ENCODE peak calls at places on chromosome 9, in four cellular contexts. G is cardiac muscle cell, Z is AG04449, E is fibroblast of pulmonary artery. P is an unnamed sample.

GRCh38 chr9:128120741-128121465 is 6.6 kb downstream of the PTGES2 start:
- DNase-seq in G (no peak), Z (no peak), E (no peak), P (peak; percentile 13)

GRCh38 chr9:127121628-127122175 is 733 bp downstream of the ANGPTL2 start:
- DNase-seq in G (peak; percentile 42), Z (no peak), E (peak; percentile 42), P (no peak)

GRCh38 chr9:33430942-33431341 is 16.5 kb downstream of the AQP3 start:
- DNase-seq in G (no peak), Z (no peak), E (no peak), P (no peak)

GRCh38 chr9:11349187-11349586 is 736.4 kb upstream of the PTPRD start:
- DNase-seq in G (no peak), Z (no peak), E (no peak), P (no peak)

GRCh38 chr9:128007566-128008138 is 26.9 kb upstream of the EEIG1 start:
- DNase-seq in G (peak; percentile 68), Z (no peak), E (peak; percentile 64), P (no peak)

GRCh38 chr9:114051706-114052105 is 26.4 kb downstream of the AMBP start:
- DNase-seq in G (no peak), Z (no peak), E (no peak), P (no peak)

GRCh38 chr9:118473527-118473926 is 769.3 kb downstream of the TLR4 start:
- DNase-seq in G (no peak), Z (no peak), E (no peak), P (no peak)

GRCh38 chr9:125378778-125379177 is 117.2 kb downstream of the GAPVD1 start:
- DNase-seq in G (no peak), Z (no peak), E (no peak), P (no peak)

GRCh38 chr9:134496413-134497282 is 145.0 kb upstream of the COL5A1 start:
- DNase-seq in G (peak; percentile 58), Z (peak; percentile 59), E (peak; percentile 35), P (no peak)

GRCh38 chr9:98207606-98208005 is 15.2 kb upstream of the CORO2A start:
- DNase-seq in G (no peak), Z (no peak), E (no peak), P (no peak)
- TF ChIP-seq CTCF in G (no peak), Z (peak; percentile 12), E (no peak), P (no peak)

GRCh38 chr9:123356851-123357747 is 1.1 kb downstream of the CRB2 start:
- DNase-seq in G (no peak), Z (no peak), E (no peak), P (no peak)

GRCh38 chr9:123354806-123355508 is 1.0 kb upstream of the CRB2 start:
- DNase-seq in G (no peak), Z (no peak), E (no peak), P (no peak)

GRCh38 chr9:123357748-123358059 is 1.7 kb downstream of the CRB2 start:
- DNase-seq in G (no peak), Z (no peak), E (no peak), P (no peak)

GRCh38 chr9:123353984-123354591 is 1.9 kb upstream of the CRB2 start:
- DNase-seq in G (peak; percentile 76), Z (no peak), E (peak; percentile 63), P (peak; percentile 92)

DNA sequence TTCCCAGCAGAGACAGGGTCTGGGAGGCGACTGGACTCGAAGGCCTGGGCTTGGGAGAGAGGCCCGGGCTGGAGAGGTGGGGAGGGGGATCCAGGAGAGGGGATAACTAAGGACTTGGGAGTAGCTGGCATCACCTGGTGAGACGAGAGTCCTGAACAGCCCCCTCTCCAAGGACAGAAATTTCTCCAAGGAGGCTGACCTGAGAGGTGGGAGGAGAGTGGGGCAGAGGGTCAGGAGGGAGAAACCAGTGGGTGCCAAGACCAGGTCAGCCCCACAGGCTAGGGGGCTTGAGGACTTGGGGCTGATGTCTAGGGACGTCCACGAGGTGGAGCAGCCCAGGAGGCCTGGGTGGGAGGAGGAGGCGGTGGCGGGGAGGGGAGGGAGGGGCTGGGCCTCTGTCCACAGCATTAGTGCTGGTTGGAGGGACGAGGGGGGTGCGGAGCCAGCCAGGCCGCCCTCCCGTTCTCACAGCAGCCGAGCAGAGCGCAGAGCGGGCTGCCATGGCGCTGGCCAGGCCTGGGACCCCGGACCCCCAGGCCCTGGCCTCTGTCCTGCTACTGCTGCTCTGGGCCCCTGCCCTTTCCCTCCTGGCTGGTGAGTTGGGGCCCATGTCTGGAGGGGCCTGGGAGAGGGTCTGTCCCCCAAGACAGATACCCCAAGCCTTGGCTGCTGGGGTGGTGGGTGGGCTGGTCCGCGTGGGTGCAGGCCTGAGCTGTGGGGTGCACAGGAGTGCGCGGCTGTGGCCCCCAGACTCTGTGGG is at the start of gene CRB2:
- DNase-seq in G (no peak), Z (no peak), E (no peak), P (peak; percentile 65)
- TF ChIP-seq CTCF in G (no peak), Z (no peak), E (no peak), P (no peak)

GRCh38 chr9:971901-972511 is 4.4 kb upstream of the DMRT3 start:
- DNase-seq in G (no peak), Z (no peak), E (no peak), P (peak; percentile 52)

GRCh38 chr9:970310-971002 is 6.0 kb upstream of the DMRT3 start:
- DNase-seq in G (no peak), Z (no peak), E (no peak), P (peak; percentile 50)

GRCh38 chr9:969310-969692 is 7.2 kb upstream of the DMRT3 start:
- DNase-seq in G (no peak), Z (no peak), E (no peak), P (peak; percentile 57)

GRCh38 chr9:967851-968641 is 8.4 kb upstream of the DMRT3 start:
- DNase-seq in G (no peak), Z (no peak), E (no peak), P (peak; percentile 60)

DNA sequence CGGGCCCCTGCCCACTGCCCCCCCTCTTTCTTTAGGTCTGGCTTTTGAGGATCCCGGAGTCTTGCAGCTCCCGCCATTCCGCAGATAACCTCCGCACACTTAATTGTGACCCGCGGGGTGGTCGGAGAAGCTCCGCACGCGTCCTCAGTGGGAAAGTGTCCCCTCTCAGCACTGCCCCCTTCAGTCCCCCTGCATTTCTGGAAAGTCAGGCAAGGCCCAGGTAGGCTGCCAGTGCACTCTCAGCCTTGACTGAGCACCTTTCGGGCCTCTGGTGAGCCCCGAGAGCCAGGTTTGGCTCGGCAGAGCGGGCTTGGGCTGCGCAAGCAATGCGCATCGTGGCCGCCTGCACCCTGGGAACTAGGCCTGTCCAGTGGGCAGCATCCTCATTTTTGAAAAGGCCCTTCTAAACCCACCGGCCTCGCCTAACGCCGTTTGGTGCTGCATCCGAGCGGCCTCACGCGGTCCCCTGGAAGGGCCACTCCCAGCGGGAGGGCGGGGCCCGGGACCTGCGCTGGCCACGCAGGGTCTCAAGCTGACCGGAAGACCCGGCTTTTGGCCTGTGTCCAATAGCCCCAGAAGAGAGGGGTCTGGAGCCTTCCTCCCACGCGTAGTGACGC is 6.7 kb upstream of the DMRT3 start:
- DNase-seq in G (no peak), Z (no peak), E (no peak), P (peak; percentile 35)
- TF ChIP-seq CTCF in G (no peak), Z (no peak), E (no peak), P (peak; percentile 12)

GRCh38 chr9:22457448-22457847 is 10.8 kb downstream of the DMRTA1 start:
- DNase-seq in G (no peak), Z (no peak), E (no peak), P (no peak)
- TF ChIP-seq CTCF in G (no peak), Z (no peak), E (no peak), P (no peak)

GRCh38 chr9:84315278-84315877 is 25.2 kb downstream of the SLC28A3 start:
- DNase-seq in G (peak; percentile 77), Z (no peak), E (peak; percentile 76), P (peak; percentile 68)

GRCh38 chr9:84314306-84314705 is 26.3 kb downstream of the SLC28A3 start:
- DNase-seq in G (no peak), Z (no peak), E (no peak), P (no peak)

GRCh38 chr9:84322830-84323229 is 17.7 kb downstream of the SLC28A3 start:
- DNase-seq in G (peak; percentile 32), Z (peak; percentile 61), E (peak; percentile 63), P (no peak)

DNA sequence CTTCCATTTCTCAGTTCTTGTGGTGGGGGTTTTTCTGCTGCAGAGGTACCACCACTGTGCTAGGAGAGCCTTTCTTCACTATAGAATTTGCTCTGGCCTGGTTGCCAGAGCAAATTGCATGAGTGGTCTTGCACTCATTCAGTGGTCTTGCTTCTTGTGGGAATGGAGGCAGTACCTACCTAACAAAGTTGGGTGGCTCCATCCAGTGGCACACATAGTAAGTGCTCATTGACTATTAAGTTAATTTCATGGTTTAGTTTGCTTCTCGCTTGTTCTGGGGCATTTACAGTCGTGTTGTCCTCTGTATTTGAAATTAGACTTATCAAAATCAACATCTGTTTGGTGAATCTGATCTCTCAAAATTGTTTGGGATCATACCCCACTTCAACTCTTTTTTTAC is 23.0 kb downstream of the SLC28A3 start:
- DNase-seq in G (no peak), Z (no peak), E (no peak), P (no peak)
- TF ChIP-seq CTCF in G (peak; percentile 11), Z (no peak), E (peak; percentile 21), P (no peak)

GRCh38 chr9:96417051-96417586 is 1.1 kb downstream of the ZNF367 start:
- DNase-seq in G (peak; percentile 87), Z (no peak), E (peak; percentile 77), P (peak; percentile 90)

GRCh38 chr9:96411129-96411820 is 6.9 kb downstream of the ZNF367 start:
- DNase-seq in G (no peak), Z (no peak), E (no peak), P (no peak)

GRCh38 chr9:96412174-96412913 is 5.8 kb downstream of the ZNF367 start:
- DNase-seq in G (no peak), Z (no peak), E (no peak), P (no peak)

GRCh38 chr9:96417610-96418073 is 528 bp downstream of the ZNF367 start:
- DNase-seq in G (no peak), Z (no peak), E (no peak), P (peak; percentile 37)

GRCh38 chr9:96413312-96414221 is 4.6 kb downstream of the ZNF367 start:
- DNase-seq in G (no peak), Z (no peak), E (no peak), P (peak; percentile 47)
- TF ChIP-seq CTCF in G (no peak), Z (no peak), E (no peak), P (no peak)

GRCh38 chr9:14351206-14351605 is 37.3 kb upstream of the NFIB start:
- DNase-seq in G (no peak), Z (no peak), E (no peak), P (no peak)

GRCh38 chr9:14348241-14349140 is 34.5 kb upstream of the NFIB start:
- DNase-seq in G (peak; percentile 60), Z (no peak), E (peak; percentile 44), P (no peak)

GRCh38 chr9:14350766-14351165 is 36.8 kb upstream of the NFIB start:
- DNase-seq in G (peak; percentile 51), Z (no peak), E (peak; percentile 44), P (no peak)

GRCh38 chr9:14349141-14349817 is 35.3 kb upstream of the NFIB start:
- DNase-seq in G (peak; percentile 52), Z (no peak), E (peak; percentile 44), P (no peak)

DNA sequence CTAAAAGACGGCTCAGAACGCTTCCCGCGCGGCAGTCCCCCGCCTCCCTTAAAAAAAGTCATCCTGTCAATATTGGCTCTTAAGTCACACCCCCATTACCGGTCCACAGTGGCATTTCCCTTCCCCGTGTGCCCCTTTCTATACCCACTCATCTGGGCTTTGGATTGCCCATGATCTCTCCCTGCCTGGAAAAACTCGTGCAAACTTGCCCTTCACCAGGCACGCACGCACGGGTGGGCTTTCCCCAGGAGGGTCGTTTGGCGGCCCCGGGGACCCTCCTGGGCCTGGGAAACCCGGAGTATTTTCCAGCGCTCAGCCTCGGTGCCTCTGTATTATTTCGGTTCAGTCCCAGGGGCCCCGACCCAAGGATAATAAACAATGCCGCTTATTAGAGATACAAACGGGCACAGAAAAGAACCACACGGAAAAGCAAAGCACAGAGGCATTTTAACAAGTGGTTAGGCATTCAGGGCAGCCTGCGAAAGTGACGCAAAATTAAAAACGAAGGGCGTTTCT is 35.9 kb upstream of the NFIB start:
- DNase-seq in G (peak; percentile 46), Z (no peak), E (no peak), P (no peak)
- TF ChIP-seq CTCF in G (no peak), Z (no peak), E (no peak), P (no peak)